ENCODE peak calls at places on chromosome 19, in eight cellular contexts. O is CD4-positive, alpha-beta memory T cell; E is left lung; H is uterus; U is lower lobe of right lung; Z is GM23248; K is ovary; J is breast epithelium. G is an unnamed sample.

GRCh38 chr19:10141973-10142372 is 22.3 kb upstream of the EIF3G start:
- DNase-seq in O (no peak), Z (no peak), J (no peak), H (no peak), E (no peak), U (no peak), K (no peak), G (no peak)

GRCh38 chr19:38527466-38528136 is 90.2 kb downstream of the MAP4K1 start:
- DNase-seq in J (no peak), U (no peak), K (no peak), O (no peak), Z (no peak), H (no peak), E (no peak), G (no peak)

GRCh38 chr19:50377051-50377441 is 789 bp downstream of the NR1H2 start:
- DNase-seq in O (peak), Z (peak), E (no peak), K (peak), H (peak), J (no peak), U (no peak), G (no peak)

GRCh38 chr19:51107406-51108065 is 673 bp downstream of the CTU1 start:
- DNase-seq in H (no peak), J (no peak), K (no peak), U (no peak), O (no peak), E (no peak), Z (peak), G (no peak)

GRCh38 chr19:32165750-32166149 is 179.7 kb upstream of the ZNF507 start:
- DNase-seq in U (no peak), E (no peak), H (no peak), J (no peak), O (no peak), Z (no peak), K (no peak), G (no peak)

GRCh38 chr19:17807731-17808316 is 12.9 kb downstream of the B3GNT3 start:
- DNase-seq in O (no peak), U (no peak), Z (no peak), J (no peak), H (no peak), K (no peak), E (no peak), G (no peak)

GRCh38 chr19:50777830-50778303 is 7.6 kb downstream of the GPR32 start:
- DNase-seq in K (no peak), Z (peak), J (no peak), U (no peak), E (no peak), O (no peak), H (no peak), G (no peak)

GRCh38 chr19:1109697-1110671 is 6.2 kb downstream of the GPX4 start:
- DNase-seq in K (no peak), E (no peak), H (no peak), U (no peak), Z (no peak), O (no peak), J (no peak), G (peak)

GRCh38 chr19:10334340-10335148 is 1.2 kb upstream of the RAVER1 start:
- DNase-seq in Z (peak), E (peak), K (peak), O (peak), U (peak), H (peak), J (peak), G (peak)

GRCh38 chr19:35260694-35261304 is 8.0 kb upstream of the USF2 start:
- DNase-seq in K (no peak), U (no peak), Z (no peak), H (no peak), E (peak), J (no peak), O (no peak), G (peak)

GRCh38 chr19:57587529-57587928 is 3.6 kb downstream of the ZIK1 start:
- DNase-seq in O (no peak), K (no peak), J (no peak), U (no peak), H (no peak), E (no peak), Z (peak), G (no peak)

GRCh38 chr19:57583521-57584416 is at the start of gene ZIK1:
- DNase-seq in K (peak), H (peak), J (peak), Z (peak), U (peak), O (peak), E (peak), G (peak)

GRCh38 chr19:57578487-57579205 is at the start of gene ZNF416:
- DNase-seq in H (peak), E (peak), J (peak), O (peak), U (peak), K (peak), Z (peak), G (peak)

DNA sequence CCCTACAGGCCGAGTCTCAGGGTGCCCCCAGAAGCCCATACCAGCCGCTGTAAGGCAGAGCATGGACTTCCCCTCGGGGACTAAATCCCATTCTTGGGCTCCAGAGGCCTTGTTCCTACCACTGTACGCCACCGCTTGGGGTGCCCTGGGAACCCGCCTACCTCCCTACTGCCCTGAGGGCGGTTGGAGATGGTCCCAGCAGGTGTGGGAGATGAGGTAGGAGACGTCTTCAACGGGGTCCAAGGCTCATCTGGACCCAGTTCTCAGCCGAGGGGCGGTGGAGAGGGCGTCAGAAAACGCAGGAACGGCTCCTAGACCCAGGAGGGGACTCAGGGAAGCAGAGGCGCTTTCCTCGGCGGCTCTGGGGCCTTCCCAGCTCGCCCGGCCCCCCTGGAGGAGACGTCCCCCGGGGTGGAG is 833 bp upstream of the ZIK1 start:
- DNase-seq in Z (no peak), U (no peak), H (no peak), K (peak), E (no peak), O (no peak), J (no peak), G (peak)
- H3K4me3 ChIP-seq in Z (no peak), U (peak), H (no peak), K (peak), E (peak), O (peak), J (peak), G (peak)

GRCh38 chr19:5057860-5058259 is 88.9 kb downstream of the KDM4B start:
- DNase-seq in U (no peak), H (no peak), E (no peak), J (no peak), Z (peak), O (no peak), K (no peak), G (no peak)

GRCh38 chr19:5059191-5059579 is 90.3 kb downstream of the KDM4B start:
- DNase-seq in Z (peak), K (no peak), H (no peak), O (no peak), J (no peak), E (no peak), U (no peak), G (no peak)

GRCh38 chr19:5060591-5061339 is 91.9 kb downstream of the KDM4B start:
- DNase-seq in E (no peak), Z (no peak), O (no peak), U (no peak), H (no peak), J (no peak), K (no peak), G (no peak)

GRCh38 chr19:5059767-5060166 is 90.9 kb downstream of the KDM4B start:
- DNase-seq in K (no peak), E (no peak), O (no peak), J (no peak), U (no peak), Z (no peak), H (no peak), G (no peak)

DNA sequence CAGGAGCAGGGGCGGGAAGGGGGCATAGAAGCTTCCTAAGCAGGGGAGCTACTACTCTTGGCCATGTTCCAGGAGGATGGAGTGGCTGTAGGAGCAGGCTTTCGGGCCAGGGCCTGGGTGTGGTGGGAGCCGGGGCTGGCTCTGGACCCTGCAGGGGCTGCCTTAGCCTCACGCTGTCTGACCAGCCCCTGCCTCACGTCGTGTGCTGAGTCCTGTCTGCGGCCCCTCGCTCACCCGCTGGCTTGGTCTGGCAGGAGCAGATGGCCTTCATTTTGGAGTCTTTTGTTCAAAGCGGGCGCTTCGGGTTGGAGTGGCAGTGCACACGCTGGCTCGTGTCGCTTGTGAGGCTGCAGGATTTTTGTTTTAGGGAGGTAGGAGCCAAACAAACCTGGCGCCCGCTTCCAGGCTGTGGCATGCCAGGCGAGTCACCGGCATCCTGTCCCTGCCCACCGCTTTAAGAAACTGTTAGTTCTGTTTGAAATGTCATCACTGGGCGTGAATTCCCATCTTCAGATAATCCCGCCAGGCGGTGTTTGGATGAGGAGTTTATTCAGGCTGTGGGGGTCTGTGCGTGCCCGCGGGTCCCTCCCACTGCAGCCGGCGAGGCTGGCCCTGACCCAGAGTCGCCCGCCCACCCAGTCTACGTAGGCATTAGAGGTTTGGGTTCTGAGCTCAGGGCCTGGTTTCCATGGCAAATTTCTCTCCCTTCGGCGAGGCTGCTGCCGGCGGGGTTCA is 89.7 kb downstream of the KDM4B start:
- DNase-seq in U (no peak), O (no peak), K (no peak), Z (peak), E (no peak), J (no peak), H (no peak), G (no peak)
- H3K27ac ChIP-seq in U (no peak), O (no peak), K (no peak), Z (peak), E (no peak), J (no peak), H (peak), G (no peak)

DNA sequence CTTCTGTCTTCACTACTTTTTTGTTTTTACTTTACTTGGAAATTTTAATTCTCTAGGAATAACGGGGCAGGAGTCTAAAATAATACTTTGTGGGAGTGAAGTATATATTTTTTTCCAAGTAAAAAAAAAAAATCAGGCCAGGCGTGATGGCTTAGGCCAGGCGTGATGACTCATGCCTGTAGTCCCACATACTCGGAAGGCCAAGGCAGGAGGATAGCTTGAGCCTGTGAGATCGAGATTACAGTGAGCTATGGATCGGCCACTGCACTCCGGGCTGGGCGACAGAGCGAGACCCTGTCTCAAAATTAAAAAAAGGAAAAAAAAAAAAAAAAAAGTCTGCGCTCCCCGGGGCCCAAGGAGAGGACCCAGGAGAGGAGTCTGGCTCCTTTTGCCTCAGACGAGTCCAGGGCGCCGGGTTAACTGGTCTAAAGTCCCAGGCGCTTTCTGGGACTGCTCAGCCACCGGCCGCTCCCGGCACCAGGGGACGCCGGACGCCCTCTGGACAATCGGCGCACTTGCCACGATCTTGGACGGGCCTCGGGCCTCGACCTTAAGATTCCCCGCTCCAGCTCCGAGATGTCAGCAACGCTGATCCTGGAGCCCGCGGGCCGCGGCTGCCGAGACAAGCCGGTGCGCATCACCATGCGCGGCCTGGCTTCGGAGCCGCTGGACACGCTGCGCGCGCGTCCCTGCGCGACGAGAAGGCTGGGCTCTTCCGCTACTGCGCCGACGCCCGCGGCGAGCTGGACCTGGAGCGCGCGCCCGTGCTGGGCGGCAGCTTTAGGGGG is 2.7 kb upstream of the ZFP82 start:
- DNase-seq in O (no peak), J (peak), U (no peak), Z (peak), E (no peak), H (peak), K (peak), G (peak)
- H3K4me3 ChIP-seq in O (no peak), J (peak), U (peak), Z (peak), E (peak), H (peak), K (peak), G (peak)

GRCh38 chr19:48500830-48501445 is 10.7 kb downstream of the LMTK3 start:
- DNase-seq in K (peak), O (no peak), H (no peak), Z (no peak), U (no peak), J (no peak), E (no peak), G (peak)

GRCh38 chr19:48501446-48501960 is 10.1 kb downstream of the LMTK3 start:
- DNase-seq in H (no peak), O (peak), J (no peak), Z (no peak), U (peak), K (peak), E (peak), G (peak)

GRCh38 chr19:48499352-48500090 is 12.1 kb downstream of the LMTK3 start:
- DNase-seq in K (peak), Z (no peak), O (no peak), E (no peak), J (no peak), U (no peak), H (no peak), G (peak)

GRCh38 chr19:48502720-48503018 is 9.0 kb downstream of the LMTK3 start:
- DNase-seq in U (no peak), O (no peak), E (no peak), K (no peak), H (no peak), J (no peak), Z (no peak), G (no peak)

DNA sequence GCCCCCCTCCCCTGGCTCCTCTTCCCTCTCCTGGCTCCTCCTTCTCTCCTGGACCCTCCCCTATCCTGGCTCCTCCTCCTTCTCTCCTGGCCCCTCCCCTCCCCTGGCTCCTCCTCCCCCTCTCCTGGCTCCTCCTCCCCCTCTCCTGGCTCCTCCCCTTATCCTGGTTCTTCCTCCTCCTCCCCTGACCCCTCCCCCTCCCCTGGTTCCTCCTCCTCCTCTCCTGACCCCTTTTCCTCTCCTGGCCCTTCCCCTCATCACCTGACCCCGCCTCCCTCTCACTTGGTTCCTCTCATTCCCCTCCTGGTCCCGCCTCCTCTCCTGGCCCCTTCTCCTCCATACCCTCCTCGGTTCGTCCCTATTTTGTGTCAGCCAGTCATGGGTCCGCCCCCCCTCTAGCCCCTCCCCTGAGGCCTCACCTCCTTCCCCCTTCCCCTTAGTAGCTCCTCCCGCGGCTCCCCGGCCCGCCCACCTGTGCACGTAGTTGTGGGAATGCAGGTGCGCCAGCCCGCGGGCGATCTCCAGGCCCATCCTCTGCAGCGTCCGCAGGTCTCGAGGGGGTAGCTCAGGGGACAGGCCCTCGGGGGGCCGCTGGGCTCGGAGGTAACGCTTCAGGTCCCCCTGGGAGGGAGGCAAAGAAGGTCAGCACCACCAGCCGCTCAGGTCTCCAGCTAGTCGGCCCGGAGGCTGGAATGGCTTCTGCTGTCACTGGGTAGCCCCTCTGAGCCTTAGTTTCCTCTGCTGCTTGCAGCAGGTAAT is 9.5 kb downstream of the LMTK3 start:
- DNase-seq in K (peak), J (peak), H (peak), O (peak), Z (peak), U (peak), E (peak), G (peak)
- H3K27ac ChIP-seq in K (no peak), J (peak), H (no peak), O (peak), Z (no peak), U (peak), E (no peak), G (no peak)

DNA sequence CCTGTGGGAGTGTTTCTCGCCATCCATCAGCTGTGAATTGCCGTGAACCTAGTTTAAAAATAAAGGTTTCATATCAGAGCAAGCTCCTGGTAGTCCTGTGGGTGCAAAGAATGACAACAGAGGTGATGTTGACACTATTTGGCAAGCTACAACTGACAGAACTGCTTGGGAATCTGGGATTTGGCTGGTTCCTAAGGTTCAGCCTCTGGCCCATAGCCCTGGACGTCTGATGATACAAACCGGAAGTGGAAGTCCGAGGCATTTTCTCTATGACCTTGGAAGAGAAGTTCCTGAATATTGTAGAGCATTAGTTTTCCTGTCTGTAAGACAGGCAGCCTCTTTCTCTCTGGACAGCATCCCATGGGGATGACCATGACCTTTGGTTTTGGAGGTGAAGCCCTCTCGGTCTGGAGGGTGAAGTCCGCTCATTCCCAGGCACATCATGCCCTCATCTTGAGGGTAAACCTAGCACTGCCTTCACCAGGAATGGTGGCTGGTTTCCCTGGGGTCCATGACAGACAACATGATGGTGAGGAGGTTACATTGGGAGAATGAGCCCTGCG is 29.1 kb downstream of the GATAD2A start:
- DNase-seq in U (no peak), Z (peak), J (no peak), H (peak), K (peak), E (no peak), O (no peak), G (no peak)
- H3K4me3 ChIP-seq in U (no peak), Z (no peak), J (no peak), H (no peak), K (no peak), E (no peak), O (no peak), G (no peak)

GRCh38 chr19:58513213-58513693 is 1.5 kb upstream of the SLC27A5 start:
- DNase-seq in U (no peak), K (no peak), O (no peak), H (no peak), Z (no peak), E (no peak), J (no peak), G (no peak)

GRCh38 chr19:58514564-58515020 is 2.8 kb upstream of the SLC27A5 start:
- DNase-seq in O (no peak), J (no peak), Z (no peak), U (no peak), K (no peak), H (no peak), E (no peak), G (no peak)

GRCh38 chr19:58515259-58515658 is 3.5 kb upstream of the SLC27A5 start:
- DNase-seq in H (no peak), Z (no peak), J (no peak), U (no peak), K (no peak), E (no peak), O (no peak), G (no peak)

GRCh38 chr19:58511353-58512208 is at the start of gene SLC27A5:
- DNase-seq in E (no peak), U (no peak), J (no peak), O (no peak), H (no peak), K (no peak), Z (no peak), G (peak)

DNA sequence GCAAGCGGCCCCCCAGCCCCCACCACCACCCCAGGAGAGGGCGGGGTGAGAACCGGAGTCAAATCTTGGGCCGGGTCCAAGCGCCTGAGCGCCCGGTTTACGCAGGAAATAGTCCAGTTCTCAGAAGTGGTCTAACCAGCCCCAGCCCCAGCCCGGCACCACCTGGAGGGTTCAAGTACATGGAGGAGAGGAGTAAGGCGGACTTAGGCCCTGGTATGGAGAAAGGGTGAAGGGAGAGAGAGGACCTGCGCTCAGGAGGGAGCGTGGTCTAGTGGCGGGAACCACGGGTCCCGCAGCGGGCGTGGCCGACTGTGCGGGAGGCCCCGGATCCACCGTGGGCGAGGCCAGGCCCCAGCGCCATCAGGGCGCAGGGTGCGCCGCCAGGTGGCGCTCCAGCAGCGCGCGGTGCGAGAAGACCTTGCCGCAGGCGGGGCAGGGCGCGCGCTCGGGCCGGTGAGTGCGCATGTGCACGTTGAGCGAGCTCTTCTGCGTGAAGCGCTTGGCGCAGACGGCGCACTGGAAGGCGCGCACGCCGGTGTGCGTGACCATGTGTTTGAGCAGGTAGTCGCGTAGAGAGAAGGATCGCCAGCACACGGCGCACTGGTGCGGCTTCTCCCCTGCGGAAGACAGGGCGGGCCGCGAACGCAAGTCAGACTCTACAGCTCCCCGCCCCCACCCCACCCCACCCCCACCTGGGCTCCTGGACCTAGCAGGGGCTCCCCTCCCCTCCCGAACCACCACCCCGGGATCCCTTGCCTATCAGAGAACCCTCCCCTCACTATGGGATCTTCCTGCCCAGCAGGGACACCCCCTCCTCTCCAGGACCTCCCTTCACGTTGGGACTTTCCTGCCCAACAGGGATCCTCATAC is 2.1 kb upstream of the SLC27A5 start:
- DNase-seq in O (peak), E (peak), K (peak), H (peak), U (peak), J (peak), Z (peak), G (peak)
- H3K27ac ChIP-seq in O (peak), E (peak), K (no peak), H (peak), U (peak), J (peak), Z (no peak), G (peak)

GRCh38 chr19:11887247-11887617 is 350 bp upstream of the ZNF69 start:
- DNase-seq in K (no peak), E (no peak), Z (peak), U (no peak), H (no peak), O (no peak), J (no peak), G (no peak)
- H3K4me3 ChIP-seq in K (peak), E (peak), Z (peak), U (peak), H (peak), O (peak), J (peak), G (peak)